ENCODE peak calls at places on chromosomes 2 and 18, in six cellular contexts. T is adrenal gland, B is PC-3, G is colonic mucosa, U is endodermal cell, S is lower leg skin. D is an unnamed sample.

GRCh38 chr2:199136241-199136640 is 321.5 kb downstream of the SATB2 start:
- DNase-seq in T (no peak), B (peak; percentile 56), G (no peak), U (no peak), S (no peak), D (no peak)

GRCh38 chr2:157486596-157487270 is 42.8 kb upstream of the CYTIP start:
- DNase-seq in T (no peak), B (peak; percentile 53), G (no peak), U (no peak), S (no peak), D (peak; percentile 38)

GRCh38 chr2:215796160-215796559 is 217.2 kb downstream of the MREG start:
- DNase-seq in T (no peak), B (peak; percentile 82), G (peak; percentile 40), U (no peak), S (no peak), D (peak; percentile 49)

GRCh38 chr2:128308284-128308731 is 10.4 kb downstream of the HS6ST1 start:
- DNase-seq in T (peak; percentile 62), B (no peak), G (no peak), U (peak; percentile 41), S (no peak), D (no peak)

GRCh38 chr18:50312296-50313030 is 25.0 kb upstream of the CXXC1 start:
- DNase-seq in T (no peak), B (no peak), G (no peak), U (no peak), S (no peak), D (no peak)

GRCh38 chr18:24417465-24417864 is 9.0 kb upstream of the IMPACT start:
- DNase-seq in T (no peak), B (no peak), G (no peak), U (no peak), S (no peak), D (no peak)

GRCh38 chr18:24530630-24531111 is 70.2 kb downstream of the HRH4 start:
- DNase-seq in T (peak; percentile 56), B (peak; percentile 54), G (no peak), U (no peak), S (no peak), D (peak; percentile 20)

GRCh38 chr2:150125708-150126107 is 361.8 kb downstream of the RND3 start:
- DNase-seq in T (no peak), B (peak; percentile 37), G (no peak), U (peak; percentile 51), S (peak; percentile 44), D (peak; percentile 49)

GRCh38 chr2:96869281-96869823 is 528 bp downstream of the SEMA4C start:
- DNase-seq in T (peak; percentile 84), B (peak; percentile 63), G (peak; percentile 67), U (peak; percentile 83), S (peak; percentile 51), D (no peak)

GRCh38 chr18:45997689-45998088 is 30.6 kb upstream of the EPG5 start:
- DNase-seq in T (no peak), B (no peak), G (no peak), U (no peak), S (no peak), D (no peak)

GRCh38 chr2:150689600-150689999 is 202.1 kb upstream of the RND3 start:
- DNase-seq in T (no peak), B (no peak), G (no peak), U (no peak), S (no peak), D (no peak)

GRCh38 chr18:74040459-74041332 is 106.9 kb downstream of the FBXO15 start:
- DNase-seq in T (peak; percentile 59), B (peak; percentile 52), G (peak; percentile 61), U (peak; percentile 92), S (no peak), D (no peak)

DNA sequence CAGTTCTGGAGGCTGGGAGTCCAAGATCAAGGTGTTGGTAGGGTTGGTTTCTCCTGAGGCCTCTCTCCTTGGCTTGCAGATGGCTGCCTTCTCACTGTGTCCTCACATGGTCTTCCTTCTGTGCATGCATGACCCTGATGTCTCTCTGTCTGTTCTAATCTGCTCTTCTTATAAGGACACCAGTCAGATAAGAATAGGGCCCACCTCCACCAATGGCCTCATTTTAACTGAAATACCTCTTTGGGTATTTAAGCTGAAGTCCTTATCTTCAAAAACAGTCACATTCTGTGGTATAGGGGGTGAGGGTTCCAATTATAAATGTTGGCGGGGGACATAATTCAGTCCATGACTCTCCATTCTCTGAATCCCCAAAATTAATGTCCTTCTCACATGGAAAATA is 20.7 kb upstream of the CNOT11 start:
- DNase-seq in T (no peak), B (no peak), G (no peak), U (no peak), S (no peak), D (no peak)
- H3K4me3 ChIP-seq in T (no peak overlapping the region), B (no peak overlapping the region), G (no peak overlapping the region), U (no peak overlapping the region), S (no peak overlapping the region), D (no peak overlapping the region)

GRCh38 chr18:2967357-2967756 is 45.6 kb downstream of the LPIN2 start:
- DNase-seq in T (no peak), B (no peak), G (no peak), U (no peak), S (no peak), D (no peak)
- H3K4me3 ChIP-seq in T (no peak overlapping the region), B (no peak overlapping the region), G (no peak overlapping the region), U (no peak overlapping the region), S (no peak overlapping the region), D (no peak overlapping the region)

GRCh38 chr2:65292461-65293127 is 65.0 kb downstream of the ACTR2 start:
- DNase-seq in T (no peak), B (no peak), G (no peak), U (no peak), S (no peak), D (no peak)
- H3K4me3 ChIP-seq in T (no peak overlapping the region), B (no peak overlapping the region), G (no peak overlapping the region), U (no peak overlapping the region), S (no peak overlapping the region), D (no peak overlapping the region)

GRCh38 chr18:58189008-58189407 is 145.0 kb downstream of the NEDD4L start:
- DNase-seq in T (no peak), B (no peak), G (no peak), U (no peak), S (no peak), D (no peak)

GRCh38 chr18:58190842-58191530 is 147.0 kb downstream of the NEDD4L start:
- DNase-seq in T (peak; percentile 60), B (peak; percentile 32), G (no peak), U (no peak), S (no peak), D (no peak)

GRCh38 chr18:58183226-58183625 is 139.2 kb downstream of the NEDD4L start:
- DNase-seq in T (peak; percentile 37), B (no peak), G (no peak), U (no peak), S (no peak), D (no peak)

GRCh38 chr18:58180738-58181353 is 136.8 kb downstream of the NEDD4L start:
- DNase-seq in T (peak; percentile 86), B (peak; percentile 72), G (peak; percentile 78), U (peak; percentile 86), S (no peak), D (peak; percentile 54)

DNA sequence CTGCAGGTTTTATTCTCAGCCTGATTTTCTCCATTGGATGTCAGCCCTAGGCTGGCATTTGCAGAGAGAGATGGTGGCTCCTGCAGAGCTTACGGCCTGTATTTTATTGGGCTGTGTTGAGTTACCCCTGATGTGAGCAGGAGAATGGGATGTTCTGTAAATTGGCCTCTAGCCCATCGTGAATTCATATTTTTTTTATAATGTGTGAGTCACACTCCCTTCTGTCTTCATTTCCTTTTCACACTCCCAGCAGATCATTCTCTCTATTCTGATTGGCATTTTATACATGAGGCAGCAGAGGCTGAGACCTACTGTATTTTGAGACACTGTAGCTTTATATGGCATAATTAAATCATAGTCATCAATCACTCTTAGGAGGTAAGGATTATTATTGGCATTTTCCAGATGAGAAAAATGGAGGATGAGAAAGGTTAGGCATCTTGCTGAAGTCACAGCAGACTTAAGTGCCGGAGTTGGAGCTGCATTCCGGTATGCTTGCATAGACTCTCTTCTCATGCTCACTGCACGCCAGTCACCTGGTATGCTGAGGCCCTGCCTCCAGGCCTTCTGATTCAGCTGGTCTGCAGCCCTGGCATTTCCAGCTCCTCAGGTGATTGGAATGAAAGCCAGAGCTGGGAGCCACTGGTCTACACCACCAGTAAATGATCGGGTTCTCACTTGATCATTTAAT is 142.4 kb downstream of the NEDD4L start:
- DNase-seq in T (peak; percentile 48), B (peak; percentile 89), G (peak; percentile 39), U (no peak), S (no peak), D (peak; percentile 95)
- H3K4me3 ChIP-seq in T (no peak overlapping the region), B (peak overlapping the region; percentile 16), G (no peak overlapping the region), U (no peak overlapping the region), S (no peak overlapping the region), D (no peak overlapping the region)

DNA sequence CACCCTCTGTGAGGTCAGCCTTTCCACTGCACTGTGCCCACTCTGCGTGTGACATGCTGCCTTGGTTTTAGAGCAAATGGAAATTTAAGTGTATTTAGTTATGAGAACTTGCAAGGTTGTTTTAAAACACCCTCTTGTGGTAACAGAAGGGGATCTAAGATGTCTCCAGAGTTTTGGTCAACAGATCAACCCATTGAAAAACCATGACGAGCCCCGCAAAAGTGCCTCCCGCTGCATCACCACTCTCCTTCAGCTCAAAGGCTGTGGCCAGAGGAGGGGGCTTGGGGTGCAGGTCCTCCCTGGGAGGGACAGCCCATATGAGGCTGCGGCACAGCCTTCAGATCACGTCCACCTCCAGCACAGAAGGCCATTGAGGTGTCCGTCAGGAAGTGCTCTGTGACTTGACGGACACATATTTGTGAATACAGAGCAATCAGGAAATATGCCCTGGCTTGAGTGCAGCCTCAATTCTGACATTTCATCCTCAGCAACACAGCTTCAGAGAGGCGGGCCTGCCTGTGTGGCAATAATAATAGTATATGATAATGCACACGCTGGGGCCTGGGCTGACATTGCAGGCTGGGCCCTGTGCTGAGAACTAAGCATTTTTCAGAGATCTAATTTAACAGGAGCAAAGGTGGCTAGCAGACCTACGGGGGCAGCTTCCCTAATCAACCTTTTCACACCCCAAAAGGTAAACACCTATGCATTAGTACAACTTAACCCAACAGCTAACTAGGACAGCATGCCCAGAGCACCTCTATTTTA is 213.9 kb downstream of the ANAPC1 start:
- DNase-seq in T (peak; percentile 24), B (no peak), G (peak; percentile 13), U (peak; percentile 35), S (peak; percentile 8), D (no peak)
- H3K4me3 ChIP-seq in T (no peak overlapping the region), B (no peak overlapping the region), G (no peak overlapping the region), U (no peak overlapping the region), S (no peak overlapping the region), D (no peak overlapping the region)

GRCh38 chr2:41698787-41699422 is 348.9 kb upstream of the PKDCC start:
- DNase-seq in T (peak; percentile 67), B (peak; percentile 20), G (no peak), U (peak; percentile 87), S (no peak), D (no peak)
- H3K4me3 ChIP-seq in T (no peak overlapping the region), B (no peak overlapping the region), G (no peak overlapping the region), U (no peak overlapping the region), S (no peak overlapping the region), D (no peak overlapping the region)

DNA sequence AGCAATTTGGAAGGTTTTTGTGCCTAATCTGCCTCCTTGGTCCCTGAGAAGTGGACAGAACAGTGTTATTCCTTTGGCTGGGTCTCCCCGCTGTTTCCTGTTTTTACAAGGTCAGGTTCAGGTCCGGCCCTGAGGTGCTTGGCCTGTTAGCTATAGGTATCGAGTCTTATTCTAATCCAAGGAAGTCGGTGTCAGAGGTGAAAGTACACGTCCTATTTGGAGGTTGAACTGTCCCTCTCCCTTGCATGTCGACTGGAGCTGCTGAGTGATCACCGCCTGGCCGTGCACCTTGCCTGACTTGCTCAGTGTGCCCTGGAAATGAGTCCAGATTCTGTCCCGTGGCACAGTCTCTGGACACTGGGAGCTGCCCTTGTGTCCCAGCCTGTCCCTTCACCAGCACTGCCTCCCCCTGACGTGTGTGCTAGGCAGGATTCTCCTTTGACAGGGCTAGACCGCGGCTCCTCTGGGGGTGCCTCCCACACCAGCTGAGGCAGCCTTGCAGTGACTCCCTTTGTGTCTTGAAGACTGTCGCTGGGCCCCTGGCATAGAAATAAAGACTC is 65.7 kb upstream of the RBM44 start:
- DNase-seq in T (peak; percentile 86), B (no peak), G (no peak), U (peak; percentile 65), S (no peak), D (no peak)
- H3K4me3 ChIP-seq in T (no peak overlapping the region), B (no peak overlapping the region), G (no peak overlapping the region), U (no peak overlapping the region), S (no peak overlapping the region), D (no peak overlapping the region)

D was measured in bronchial epithelial cell.